ENCODE peak calls at places on chromosomes 5 and 9, in four cellular contexts. F is OCI-LY7, M is left ventricle myocardium inferior, A is AG04450. D is an unnamed sample.

GRCh38 chr5:171978016-171978415 is 28.4 kb downstream of the FBXW11 start:
- DNase-seq in F (no peak), M (no peak), A (no peak), D (no peak)

GRCh38 chr9:88748566-88749238 is 213.7 kb downstream of the NXNL2 start:
- DNase-seq in F (no peak), M (peak), A (no peak), D (no peak)

GRCh38 chr5:172173771-172174170 is 14.3 kb downstream of the STK10 start:
- DNase-seq in F (no peak), M (no peak), A (no peak), D (peak)

GRCh38 chr5:65721775-65722574 is at the start of the genes NLN and SGTB:
- DNase-seq in F (peak), M (peak), A (no peak), D (no peak)

GRCh38 chr9:71916834-71917534 is 5.5 kb downstream of the C9orf85 start:
- DNase-seq in F (no peak), M (no peak), A (no peak), D (no peak)

GRCh38 chr9:1429328-1429727 is 379.2 kb downstream of the DMRT2 start:
- DNase-seq in F (no peak), M (peak), A (no peak), D (no peak)

GRCh38 chr5:57666582-57666981 is 184.0 kb upstream of the ACTBL2 start:
- DNase-seq in F (no peak), M (no peak), A (no peak), D (no peak)

GRCh38 chr9:135769489-135770202 is 67.7 kb downstream of the KCNT1 start:
- DNase-seq in F (no peak), M (no peak), A (no peak), D (no peak)

GRCh38 chr5:14260637-14261036 is 117.5 kb downstream of the TRIO start:
- DNase-seq in F (no peak), M (no peak), A (no peak), D (no peak)

GRCh38 chr5:78550891-78551290 is 97.7 kb downstream of the LHFPL2 start:
- DNase-seq in F (no peak), M (no peak), A (no peak), D (no peak)

GRCh38 chr5:168877132-168877895 is 298.1 kb upstream of the PANK3 start:
- DNase-seq in F (peak), M (no peak), A (no peak), D (no peak)

GRCh38 chr5:172641359-172642045 is 439 bp downstream of the NEURL1B start:
- DNase-seq in F (peak), M (peak), A (no peak), D (no peak)

GRCh38 chr9:89631381-89631780 is 26.6 kb downstream of the GADD45G start:
- DNase-seq in F (no peak), M (no peak), A (no peak), D (no peak)

GRCh38 chr9:99820330-99821186 is 1.1 kb upstream of the NR4A3 start:
- DNase-seq in F (peak), M (peak), A (peak), D (peak)

GRCh38 chr9:71669265-71669975 is 98.9 kb downstream of the CEMIP2 start:
- DNase-seq in F (no peak), M (no peak), A (no peak), D (no peak)

GRCh38 chr9:31612336-31613030 is 772.0 kb upstream of the ACO1 start:
- DNase-seq in F (no peak), M (no peak), A (no peak), D (no peak)

GRCh38 chr9:92147030-92147853 is 32.0 kb upstream of the SPTLC1 start:
- DNase-seq in F (no peak), M (peak), A (peak), D (peak)

GRCh38 chr5:96144289-96144688 is 182.6 kb upstream of the ELL2 start:
- DNase-seq in F (no peak), M (no peak), A (no peak), D (no peak)

GRCh38 chr9:128276574-128277270 is 646 bp downstream of the SWI5 start:
- DNase-seq in F (peak), M (no peak), A (no peak), D (no peak)

GRCh38 chr5:150700298-150700599 is 613 bp downstream of the RBM22 start:
- DNase-seq in F (no peak), M (no peak), A (no peak), D (no peak)

GRCh38 chr5:123997354-123998215 is 485.6 kb downstream of the CSNK1G3 start:
- DNase-seq in F (no peak), M (no peak), A (peak), D (peak)

GRCh38 chr5:130116972-130117371 is 212.7 kb downstream of the CHSY3 start:
- DNase-seq in F (no peak), M (no peak), A (no peak), D (no peak)

GRCh38 chr5:19314840-19315239 is 673.2 kb downstream of the CDH18 start:
- DNase-seq in F (no peak), M (no peak), A (no peak), D (no peak)

GRCh38 chr5:9766581-9766980 is 136.4 kb upstream of the TAS2R1 start:
- DNase-seq in F (no peak), M (no peak), A (no peak), D (no peak)

GRCh38 chr5:97751556-97751955 is 568.5 kb upstream of the RIOK2 start:
- DNase-seq in F (no peak), M (no peak), A (no peak), D (no peak)

GRCh38 chr9:129732946-129733631 is 19.8 kb downstream of the PTGES start:
- DNase-seq in F (no peak), M (no peak), A (no peak), D (no peak)

GRCh38 chr5:168701641-168702040 is 122.5 kb upstream of the PANK3 start:
- DNase-seq in F (no peak), M (no peak), A (no peak), D (no peak)

GRCh38 chr9:133560311-133560710 is 25.8 kb downstream of the ADAMTSL2 start:
- DNase-seq in F (no peak), M (peak), A (no peak), D (peak)

GRCh38 chr9:133554729-133555128 is 20.2 kb downstream of the ADAMTSL2 start:
- DNase-seq in F (no peak), M (no peak), A (no peak), D (no peak)

GRCh38 chr9:133558191-133559126 is 24.0 kb downstream of the ADAMTSL2 start:
- DNase-seq in F (peak), M (peak), A (peak), D (peak)

GRCh38 chr9:133556354-133556753 is 21.9 kb downstream of the ADAMTSL2 start:
- DNase-seq in F (no peak), M (no peak), A (no peak), D (no peak)

GRCh38 chr9:133557581-133557980 is 23.1 kb downstream of the ADAMTSL2 start:
- DNase-seq in F (no peak), M (no peak), A (no peak), D (no peak)
- H3K4me3 ChIP-seq in F (peak), M (no peak), A (no peak), D (no peak)

GRCh38 chr9:22119537-22120167 is 110.5 kb upstream of the CDKN2B start:
- DNase-seq in F (peak), M (no peak), A (no peak), D (no peak)
- TF ChIP-seq CTCF in F (peak), M (peak), A (peak), D (peak)

GRCh38 chr9:94135222-94135621 is 51.0 kb downstream of the PTPDC1 start:
- DNase-seq in F (no peak), M (no peak), A (peak), D (peak)
- H3K4me3 ChIP-seq in F (no peak), M (no peak), A (no peak), D (no peak)

GRCh38 chr5:133222521-133222920 is 170.7 kb downstream of the HSPA4 start:
- DNase-seq in F (no peak), M (no peak), A (no peak), D (no peak)

GRCh38 chr5:133222979-133223378 is 171.2 kb downstream of the HSPA4 start:
- DNase-seq in F (no peak), M (no peak), A (no peak), D (no peak)

GRCh38 chr5:133220851-133221674 is 169.2 kb downstream of the HSPA4 start:
- DNase-seq in F (no peak), M (no peak), A (no peak), D (no peak)

GRCh38 chr5:133222040-133222439 is 170.2 kb downstream of the HSPA4 start:
- DNase-seq in F (no peak), M (no peak), A (no peak), D (no peak)

GRCh38 chr5:133219296-133219695 is 167.5 kb downstream of the HSPA4 start:
- DNase-seq in F (no peak), M (no peak), A (no peak), D (no peak)
- TF ChIP-seq CTCF in F (peak), M (no peak), A (no peak), D (no peak)

DNA sequence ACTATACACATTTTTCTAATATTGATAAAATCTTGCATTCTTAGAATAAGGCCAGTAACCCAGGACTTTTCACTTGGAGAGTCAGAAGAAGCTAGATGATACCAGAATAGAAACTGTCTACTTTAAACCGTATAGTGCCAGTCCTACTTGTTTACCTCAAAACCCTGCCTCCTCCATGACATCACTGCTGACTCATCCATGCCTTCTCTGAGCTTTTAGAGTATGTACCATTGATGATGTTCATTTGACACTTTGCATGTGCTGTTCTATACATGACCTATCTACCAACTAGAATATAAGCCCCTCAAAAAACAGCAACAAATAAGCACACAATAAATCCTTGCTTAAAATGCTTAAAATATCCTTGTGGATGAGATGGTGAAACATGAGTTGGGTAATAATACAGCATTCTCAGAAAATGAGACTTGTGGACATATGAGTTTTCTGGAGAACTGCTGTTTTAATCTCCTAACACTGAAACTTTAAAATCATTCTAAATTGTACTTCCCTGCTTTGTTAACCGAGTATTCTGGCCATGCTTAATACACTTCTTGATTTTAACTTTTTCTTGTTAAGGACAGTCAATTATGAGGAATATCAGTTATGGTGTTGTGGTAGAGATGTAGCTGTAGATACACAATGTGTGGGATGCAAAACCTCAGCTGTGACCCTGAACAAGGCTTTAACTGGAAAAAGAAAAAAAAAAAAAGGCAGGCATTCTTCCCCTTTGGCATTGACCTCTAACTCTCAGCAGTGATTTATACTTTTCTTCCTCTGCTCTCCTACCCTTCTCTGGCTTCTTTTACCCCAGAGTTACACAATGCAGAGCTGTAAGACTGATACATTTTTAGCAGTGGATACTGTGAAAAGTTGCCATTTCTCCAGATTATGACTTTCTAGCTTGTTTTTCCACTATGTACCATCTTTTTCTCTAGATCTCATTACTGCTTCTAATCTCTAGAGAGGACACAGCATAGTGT is 2.3 kb downstream of the CTNNAL1 start:
- DNase-seq in F (peak), M (no peak), A (peak), D (peak)
- H3K4me3 ChIP-seq in F (no peak), M (peak), A (peak), D (peak)

GRCh38 chr5:61346511-61346910 is 14.5 kb downstream of the ZSWIM6 start:
- DNase-seq in F (no peak), M (no peak), A (no peak), D (no peak)

GRCh38 chr5:61349935-61350334 is 17.9 kb downstream of the ZSWIM6 start:
- DNase-seq in F (no peak), M (no peak), A (no peak), D (no peak)

GRCh38 chr5:61348437-61348836 is 16.4 kb downstream of the ZSWIM6 start:
- DNase-seq in F (no peak), M (no peak), A (no peak), D (no peak)

GRCh38 chr5:61344187-61344944 is 12.3 kb downstream of the ZSWIM6 start:
- DNase-seq in F (no peak), M (peak), A (no peak), D (no peak)

GRCh38 chr5:61347088-61347487 is 15.0 kb downstream of the ZSWIM6 start:
- DNase-seq in F (no peak), M (no peak), A (no peak), D (no peak)
- TF ChIP-seq CTCF in F (no peak), M (no peak), A (no peak), D (no peak)

GRCh38 chr9:126088336-126088735 is 238.3 kb upstream of the MVB12B start:
- DNase-seq in F (no peak), M (no peak), A (no peak), D (no peak)

GRCh38 chr9:126080641-126081040 is 246.0 kb upstream of the MVB12B start:
- DNase-seq in F (no peak), M (no peak), A (no peak), D (no peak)

GRCh38 chr9:126081746-126082145 is 244.9 kb upstream of the MVB12B start:
- DNase-seq in F (no peak), M (no peak), A (no peak), D (no peak)

GRCh38 chr9:126089789-126090188 is 236.8 kb upstream of the MVB12B start:
- DNase-seq in F (no peak), M (no peak), A (no peak), D (no peak)

DNA sequence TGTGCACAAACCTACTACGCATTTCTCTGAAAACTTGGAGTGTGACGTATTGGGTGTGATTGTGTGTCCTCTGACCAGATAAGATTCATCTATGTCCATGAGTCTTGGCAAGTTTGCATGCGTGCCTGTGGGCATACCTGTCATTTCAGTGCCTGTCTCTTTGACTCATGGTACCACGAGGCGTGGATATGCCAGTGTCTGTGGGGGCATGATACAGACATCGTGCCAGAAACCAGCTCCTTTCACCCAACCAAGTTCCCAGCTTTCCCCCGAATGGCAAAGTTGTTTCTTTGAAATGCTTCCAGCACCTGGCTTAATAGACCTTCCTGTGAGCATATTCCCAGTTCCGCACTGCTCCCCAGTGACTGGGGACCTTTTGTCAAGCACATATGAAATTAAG is 241.9 kb upstream of the MVB12B start:
- DNase-seq in F (no peak), M (no peak), A (no peak), D (no peak)
- H3K4me3 ChIP-seq in F (no peak), M (no peak), A (no peak), D (no peak)

DNA sequence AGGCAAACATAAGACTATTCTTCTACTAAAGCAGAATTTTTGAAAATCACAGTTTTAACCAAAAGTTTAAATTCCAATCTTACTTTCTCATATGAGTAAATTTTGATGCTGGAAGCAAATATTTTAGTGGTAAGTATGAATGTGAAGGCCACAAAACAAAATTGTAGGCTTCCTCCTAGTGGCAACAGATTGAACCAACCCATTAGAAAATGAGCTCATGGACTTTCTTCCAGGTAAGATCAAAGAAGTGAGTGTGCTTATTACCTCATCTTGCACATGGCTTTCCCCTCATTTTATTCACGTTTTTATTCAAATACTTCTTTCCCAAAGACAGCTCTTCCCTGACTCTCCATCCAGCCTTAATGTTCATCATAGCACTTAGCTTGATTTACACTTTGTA is 16.5 kb upstream of the RLN2 start:
- DNase-seq in F (peak), M (no peak), A (no peak), D (no peak)
- TF ChIP-seq CTCF in F (peak), M (no peak), A (peak), D (peak)

DNA sequence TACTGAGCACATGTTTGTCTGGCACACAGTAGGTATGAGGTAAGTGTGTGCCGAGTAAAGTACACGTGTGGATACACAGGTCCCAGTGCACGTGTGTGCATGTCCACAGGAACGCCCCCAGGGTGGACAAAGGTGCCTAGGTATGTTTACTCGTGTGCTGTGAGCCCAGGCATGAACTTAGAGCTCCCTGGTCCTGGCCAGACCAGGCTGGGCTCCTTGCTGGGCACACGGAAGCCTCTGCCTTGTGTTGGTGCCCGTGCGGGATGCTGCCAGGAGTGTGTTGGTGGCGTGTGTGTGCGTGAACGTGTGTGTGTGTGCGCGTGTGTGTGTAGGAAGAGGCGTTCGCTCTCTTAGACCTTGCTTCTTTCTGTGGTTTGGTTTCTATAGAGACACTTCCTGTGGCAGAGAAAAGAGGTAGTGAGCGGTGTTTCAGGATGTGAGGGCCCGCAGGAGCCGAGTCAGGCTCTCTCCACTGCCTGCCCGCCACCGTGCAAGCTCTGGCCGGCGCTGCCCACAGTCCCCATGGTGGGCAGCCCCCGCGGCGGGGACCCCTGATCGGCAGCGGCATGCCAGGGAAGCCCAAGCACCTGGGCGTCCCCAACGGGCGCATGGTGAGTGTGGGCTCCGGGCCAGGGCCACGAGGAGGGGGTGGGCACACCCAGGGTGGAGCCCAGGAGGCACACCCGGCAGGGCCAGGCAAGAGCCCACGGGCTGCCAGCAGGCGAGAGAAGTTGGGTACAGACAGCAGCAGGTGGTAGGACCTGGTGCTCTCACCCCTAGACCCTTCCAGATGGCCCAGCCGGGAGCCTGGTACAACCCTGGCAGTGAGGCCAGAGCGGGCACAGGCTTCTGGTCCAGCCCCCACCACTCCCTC is at the start of gene RGS14:
- DNase-seq in F (peak), M (peak), A (no peak), D (no peak)
- H3K4me3 ChIP-seq in F (peak), M (peak), A (no peak), D (no peak)